ENCODE peak calls at places on chromosomes 3 and 15, in seven cellular contexts. C is H1, P is HCT116, X is HepG2, T is K562, L is GM12878, O is SK-N-SH. Y is an unnamed sample.
A peak's percentile ranks its signal among the peaks of the same experiment; 100 is the strongest.

GRCh38 chr3:14461006-14461747 is 58.8 kb downstream of the SLC6A6 start:
- DNase-seq in C (no peak), P (no peak), X (no peak), T (no peak), L (no peak), O (peak; percentile 45), Y (no peak)

GRCh38 chr15:100259266-100259665 is 82.5 kb downstream of the ADAMTS17 start:
- DNase-seq in C (no peak), P (no peak), X (no peak), T (no peak), L (no peak), O (no peak), Y (no peak)

GRCh38 chr3:131526801-131527347 is 24.1 kb upstream of the MRPL3 start:
- DNase-seq in C (peak; percentile 84), P (no peak), X (peak; percentile 32), T (peak; percentile 70), L (no peak), O (no peak), Y (no peak)

GRCh38 chr15:77409259-77410156 is 10.4 kb downstream of the PEAK1 start:
- DNase-seq in C (no peak), P (no peak), X (no peak), T (no peak), L (peak; percentile 51), O (no peak), Y (no peak)

GRCh38 chr15:71547066-71547465 is 263.3 kb upstream of the NR2E3 start:
- DNase-seq in C (no peak), P (no peak), X (no peak), T (no peak), L (no peak), O (no peak), Y (no peak)

GRCh38 chr15:34099914-34100313 is 1.7 kb downstream of the EMC7 start:
- DNase-seq in C (no peak), P (no peak), X (no peak), T (no peak), L (no peak), O (no peak), Y (no peak)

GRCh38 chr3:77081240-77081661 is 41.4 kb downstream of the ROBO2 start:
- DNase-seq in C (no peak), P (no peak), X (no peak), T (no peak), L (no peak), O (no peak), Y (peak; percentile 36)

GRCh38 chr15:48945386-48945785 is 18.3 kb downstream of the SHC4 start:
- DNase-seq in C (no peak), P (no peak), X (no peak), T (no peak), L (no peak), O (no peak), Y (no peak)

GRCh38 chr3:34405159-34405558 is 606.7 kb downstream of the PDCD6IP start:
- DNase-seq in C (no peak), P (no peak), X (no peak), T (no peak), L (no peak), O (no peak), Y (no peak)

GRCh38 chr3:183375787-183376186 is 52.6 kb downstream of the MCF2L2 start:
- DNase-seq in C (no peak), P (no peak), X (no peak), T (no peak), L (no peak), O (no peak), Y (no peak)

GRCh38 chr15:66588971-66589370 is 23.2 kb upstream of the LCTL start:
- DNase-seq in C (no peak), P (peak; percentile 42), X (no peak), T (no peak), L (no peak), O (no peak), Y (no peak)

GRCh38 chr3:44478055-44478468 is 592 bp upstream of the ZNF445 start:
- DNase-seq in C (no peak), P (no peak), X (peak; percentile 24), T (no peak), L (no peak), O (no peak), Y (no peak)

GRCh38 chr3:127013196-127013595 is 30.3 kb downstream of the PLXNA1 start:
- DNase-seq in C (no peak), P (no peak), X (no peak), T (no peak), L (no peak), O (no peak), Y (no peak)

GRCh38 chr3:118080886-118081285 is 953.8 kb downstream of the IGSF11 start:
- DNase-seq in C (no peak), P (no peak), X (no peak), T (no peak), L (no peak), O (no peak), Y (no peak)

DNA sequence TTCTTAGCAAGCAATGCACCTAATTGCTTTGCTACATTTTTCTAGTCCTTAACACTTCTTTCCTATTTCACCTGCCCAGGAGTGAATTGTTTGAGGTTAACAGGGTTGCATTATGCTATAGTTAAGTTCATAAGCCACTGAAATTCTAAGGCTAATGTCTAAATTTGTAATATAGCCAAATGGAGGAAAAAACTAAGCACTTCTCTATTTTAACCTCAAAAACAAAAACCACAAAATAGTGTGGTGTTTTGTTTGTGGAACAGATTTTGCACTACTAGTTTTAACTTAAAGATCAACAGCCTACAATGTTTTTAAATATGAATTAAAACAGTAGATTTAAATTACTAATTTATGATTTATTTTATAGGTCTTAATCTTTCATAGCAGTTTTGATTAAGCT is 5.5 kb downstream of the ATOSA start:
- DNase-seq in C (no peak), P (no peak), X (no peak), T (no peak), L (no peak), O (no peak), Y (no peak)
- TF ChIP-seq JUND in C (no peak), P (no peak), X (no peak), T (no peak), L (no peak), O (no peak), Y (no peak)

GRCh38 chr3:86988986-86989385 is 2.0 kb downstream of the VGLL3 start:
- DNase-seq in C (no peak), P (no peak), X (no peak), T (no peak), L (no peak), O (no peak), Y (no peak)
- TF ChIP-seq JUND in C (no peak), P (no peak), X (no peak), T (no peak), L (no peak), O (no peak), Y (no peak)

GRCh38 chr3:184559336-184559735 is 2.2 kb upstream of the EPHB3 start:
- DNase-seq in C (no peak), P (no peak), X (peak; percentile 65), T (no peak), L (no peak), O (no peak), Y (no peak)
- TF ChIP-seq JUND in C (no peak), P (no peak), X (no peak), T (no peak), L (no peak), O (no peak), Y (no peak)

DNA sequence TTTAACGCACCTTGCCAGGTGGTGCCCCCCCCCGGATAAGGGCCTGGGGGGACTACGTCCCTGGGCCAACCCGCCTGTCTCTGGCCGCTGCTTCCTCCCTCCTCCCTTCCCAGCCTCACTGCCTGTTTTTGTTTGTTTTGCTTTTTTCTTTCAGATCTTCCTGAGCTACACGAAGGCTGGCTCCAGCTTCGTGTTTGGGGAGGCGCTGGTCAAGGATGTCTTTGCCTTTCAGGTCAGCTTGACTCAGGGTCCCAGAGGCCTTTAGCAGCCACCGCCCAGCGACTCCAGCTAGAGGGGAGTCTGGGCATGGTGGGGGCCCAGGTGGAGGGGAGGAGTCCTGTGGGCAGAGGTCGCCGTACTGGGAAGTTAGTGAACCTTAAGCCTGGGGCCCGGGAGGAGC is 24.1 kb downstream of the SLC28A1 start:
- DNase-seq in C (peak; percentile 45), P (no peak), X (peak; percentile 21), T (no peak), L (no peak), O (no peak), Y (no peak)
- TF ChIP-seq JUND in C (no peak), P (no peak), X (no peak), T (no peak), L (no peak), O (no peak), Y (no peak)

GRCh38 chr3:105162448-105162847 is 204.3 kb upstream of the ALCAM start:
- DNase-seq in C (no peak), P (no peak), X (no peak), T (no peak), L (no peak), O (no peak), Y (no peak)

GRCh38 chr3:105170423-105170822 is 196.3 kb upstream of the ALCAM start:
- DNase-seq in C (no peak), P (no peak), X (no peak), T (no peak), L (no peak), O (no peak), Y (no peak)

GRCh38 chr3:105166893-105167292 is 199.8 kb upstream of the ALCAM start:
- DNase-seq in C (no peak), P (no peak), X (no peak), T (no peak), L (no peak), O (no peak), Y (no peak)
- TF ChIP-seq JUND in C (no peak), P (no peak), X (no peak), T (no peak), L (no peak), O (no peak), Y (no peak)

GRCh38 chr3:86814918-86815655 is 175.9 kb downstream of the VGLL3 start:
- DNase-seq in C (no peak), P (no peak), X (no peak), T (no peak), L (no peak), O (no peak), Y (no peak)

GRCh38 chr3:86815880-86816279 is 175.1 kb downstream of the VGLL3 start:
- DNase-seq in C (no peak), P (no peak), X (no peak), T (no peak), L (no peak), O (no peak), Y (no peak)

DNA sequence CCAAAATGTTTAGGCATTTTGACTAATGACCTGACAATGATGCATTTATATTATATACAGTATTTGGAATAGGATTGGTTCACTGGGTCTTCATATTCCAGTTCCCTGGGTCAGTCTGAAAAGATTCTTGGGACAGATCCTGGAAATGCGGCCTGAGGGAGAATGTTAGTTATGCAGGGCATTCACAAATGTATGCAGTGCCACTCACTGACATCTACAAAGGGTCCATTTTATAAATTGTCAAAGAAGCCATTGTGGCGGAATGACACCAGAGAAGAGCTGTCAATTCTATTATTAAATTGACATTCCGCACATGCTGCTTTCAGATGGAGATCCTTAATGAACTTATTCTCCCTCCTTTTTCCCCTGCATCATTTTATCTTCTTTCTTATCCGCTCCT is 176.6 kb downstream of the VGLL3 start:
- DNase-seq in C (no peak), P (no peak), X (no peak), T (no peak), L (no peak), O (no peak), Y (no peak)
- TF ChIP-seq JUND in C (no peak), P (no peak), X (no peak), T (no peak), L (no peak), O (no peak), Y (no peak)

Y was measured in T47D.